ENCODE peak calls at places on chromosome 1, in nine cellular contexts. One of them, this sample, is unnamed.

GRCh38 chr1:175976865-175977642 is 230.0 kb downstream of the COP1 start:
- DNase-seq in MV-4-11: no peak
- DNase-seq in GM12892: no peak
- DNase-seq in cardiac septum: no peak
- DNase-seq in fibroblast of the aortic adventitia: peak
- DNase-seq in T-cell: no peak
- DNase-seq in M059J: peak
- DNase-seq in WERI-Rb-1: no peak
- DNase-seq in T-helper 2 cell: no peak
- DNase-seq in this sample: no peak

GRCh38 chr1:93584238-93585003 is 97.2 kb downstream of the BCAR3 start:
- DNase-seq in fibroblast of the aortic adventitia: peak
- DNase-seq in MV-4-11: no peak
- DNase-seq in WERI-Rb-1: no peak
- DNase-seq in cardiac septum: no peak
- DNase-seq in GM12892: no peak
- DNase-seq in T-helper 2 cell: no peak
- DNase-seq in T-cell: no peak
- DNase-seq in M059J: no peak
- DNase-seq in this sample: no peak

GRCh38 chr1:227774051-227774720 is 39.0 kb downstream of the SNAP47 start:
- DNase-seq in MV-4-11: no peak
- DNase-seq in T-helper 2 cell: no peak
- DNase-seq in fibroblast of the aortic adventitia: no peak
- DNase-seq in M059J: no peak
- DNase-seq in cardiac septum: no peak
- DNase-seq in GM12892: no peak
- DNase-seq in T-cell: peak
- DNase-seq in WERI-Rb-1: no peak
- DNase-seq in this sample: no peak

GRCh38 chr1:53203466-53203865 is 6.8 kb downstream of the CPT2 start:
- DNase-seq in M059J: no peak
- DNase-seq in MV-4-11: no peak
- DNase-seq in fibroblast of the aortic adventitia: no peak
- DNase-seq in cardiac septum: no peak
- DNase-seq in GM12892: no peak
- DNase-seq in T-helper 2 cell: no peak
- DNase-seq in WERI-Rb-1: no peak
- DNase-seq in T-cell: no peak
- DNase-seq in this sample: no peak

GRCh38 chr1:205843031-205843859 is 6.7 kb downstream of the PM20D1 start:
- DNase-seq in M059J: no peak
- DNase-seq in T-cell: no peak
- DNase-seq in fibroblast of the aortic adventitia: no peak
- DNase-seq in WERI-Rb-1: no peak
- DNase-seq in GM12892: no peak
- DNase-seq in MV-4-11: no peak
- DNase-seq in T-helper 2 cell: no peak
- DNase-seq in cardiac septum: no peak
- DNase-seq in this sample: no peak

GRCh38 chr1:51928896-51929295 is 50.4 kb upstream of the NRDC start:
- DNase-seq in T-cell: no peak
- DNase-seq in T-helper 2 cell: no peak
- DNase-seq in MV-4-11: no peak
- DNase-seq in WERI-Rb-1: no peak
- DNase-seq in fibroblast of the aortic adventitia: no peak
- DNase-seq in GM12892: no peak
- DNase-seq in M059J: peak
- DNase-seq in cardiac septum: no peak
- DNase-seq in this sample: no peak

GRCh38 chr1:167697667-167698141 is 24.1 kb upstream of the MPZL1 start:
- DNase-seq in GM12892: no peak
- DNase-seq in cardiac septum: peak
- DNase-seq in T-helper 2 cell: no peak
- DNase-seq in fibroblast of the aortic adventitia: no peak
- DNase-seq in MV-4-11: peak
- DNase-seq in T-cell: no peak
- DNase-seq in WERI-Rb-1: no peak
- DNase-seq in M059J: no peak
- DNase-seq in this sample: no peak

GRCh38 chr1:150309758-150310495 is 11.4 kb upstream of the PRPF3 start:
- DNase-seq in T-helper 2 cell: no peak
- DNase-seq in fibroblast of the aortic adventitia: no peak
- DNase-seq in cardiac septum: no peak
- DNase-seq in GM12892: no peak
- DNase-seq in MV-4-11: no peak
- DNase-seq in M059J: no peak
- DNase-seq in T-cell: no peak
- DNase-seq in WERI-Rb-1: no peak
- DNase-seq in this sample: no peak

GRCh38 chr1:237108299-237109040 is 66.5 kb downstream of the RYR2 start:
- DNase-seq in T-helper 2 cell: no peak
- DNase-seq in T-cell: no peak
- DNase-seq in fibroblast of the aortic adventitia: no peak
- DNase-seq in M059J: no peak
- DNase-seq in MV-4-11: no peak
- DNase-seq in GM12892: no peak
- DNase-seq in WERI-Rb-1: no peak
- DNase-seq in cardiac septum: no peak
- DNase-seq in this sample: no peak

GRCh38 chr1:193700710-193701355 is 514.4 kb upstream of the B3GALT2 start:
- DNase-seq in T-cell: no peak
- DNase-seq in M059J: peak
- DNase-seq in T-helper 2 cell: no peak
- DNase-seq in fibroblast of the aortic adventitia: peak
- DNase-seq in GM12892: no peak
- DNase-seq in WERI-Rb-1: no peak
- DNase-seq in MV-4-11: no peak
- DNase-seq in cardiac septum: no peak
- DNase-seq in this sample: no peak

GRCh38 chr1:9164919-9165318 is 36.0 kb upstream of the GPR157 start:
- DNase-seq in fibroblast of the aortic adventitia: no peak
- DNase-seq in GM12892: no peak
- DNase-seq in T-cell: no peak
- DNase-seq in WERI-Rb-1: no peak
- DNase-seq in MV-4-11: no peak
- DNase-seq in M059J: no peak
- DNase-seq in T-helper 2 cell: no peak
- DNase-seq in cardiac septum: no peak
- DNase-seq in this sample: no peak

GRCh38 chr1:62466982-62467532 is 30.2 kb downstream of the USP1 start:
- DNase-seq in WERI-Rb-1: no peak
- DNase-seq in M059J: peak
- DNase-seq in T-cell: no peak
- DNase-seq in GM12892: no peak
- DNase-seq in fibroblast of the aortic adventitia: peak
- DNase-seq in cardiac septum: no peak
- DNase-seq in MV-4-11: no peak
- DNase-seq in T-helper 2 cell: no peak
- DNase-seq in this sample: no peak

GRCh38 chr1:6198646-6199297 is 623 bp downstream of the RPL22 start:
- DNase-seq in cardiac septum: no peak
- DNase-seq in T-cell: no peak
- DNase-seq in T-helper 2 cell: no peak
- DNase-seq in GM12892: no peak
- DNase-seq in fibroblast of the aortic adventitia: no peak
- DNase-seq in MV-4-11: no peak
- DNase-seq in WERI-Rb-1: no peak
- DNase-seq in M059J: no peak
- DNase-seq in this sample: no peak

GRCh38 chr1:197649188-197649587 is 126.1 kb downstream of the DENND1B start:
- DNase-seq in T-helper 2 cell: no peak
- DNase-seq in fibroblast of the aortic adventitia: no peak
- DNase-seq in MV-4-11: no peak
- DNase-seq in T-cell: no peak
- DNase-seq in GM12892: no peak
- DNase-seq in WERI-Rb-1: no peak
- DNase-seq in cardiac septum: no peak
- DNase-seq in M059J: no peak
- DNase-seq in this sample: no peak

GRCh38 chr1:61244114-61244513 is 161.8 kb downstream of the NFIA start:
- DNase-seq in GM12892: no peak
- DNase-seq in fibroblast of the aortic adventitia: peak
- DNase-seq in MV-4-11: no peak
- DNase-seq in T-cell: no peak
- DNase-seq in M059J: peak
- DNase-seq in T-helper 2 cell: no peak
- DNase-seq in WERI-Rb-1: no peak
- DNase-seq in cardiac septum: no peak
- DNase-seq in this sample: no peak

GRCh38 chr1:229431270-229432115 is 2.4 kb downstream of the ACTA1 start:
- DNase-seq in MV-4-11: no peak
- DNase-seq in M059J: no peak
- DNase-seq in GM12892: no peak
- DNase-seq in WERI-Rb-1: no peak
- DNase-seq in T-helper 2 cell: no peak
- DNase-seq in fibroblast of the aortic adventitia: no peak
- DNase-seq in T-cell: no peak
- DNase-seq in cardiac septum: no peak
- DNase-seq in this sample: no peak

GRCh38 chr1:239387304-239388231 is 1.2 kb downstream of the CHRM3 start:
- DNase-seq in WERI-Rb-1: peak
- DNase-seq in GM12892: no peak
- DNase-seq in fibroblast of the aortic adventitia: no peak
- DNase-seq in M059J: no peak
- DNase-seq in T-helper 2 cell: no peak
- DNase-seq in cardiac septum: no peak
- DNase-seq in MV-4-11: no peak
- DNase-seq in T-cell: no peak
- DNase-seq in this sample: no peak

GRCh38 chr1:33300673-33301072 is 20.2 kb downstream of the A3GALT2 start:
- DNase-seq in GM12892: no peak
- DNase-seq in cardiac septum: no peak
- DNase-seq in fibroblast of the aortic adventitia: peak
- DNase-seq in MV-4-11: no peak
- DNase-seq in M059J: peak
- DNase-seq in WERI-Rb-1: no peak
- DNase-seq in T-cell: no peak
- DNase-seq in T-helper 2 cell: no peak
- DNase-seq in this sample: no peak

GRCh38 chr1:18948913-18949688 is 7.4 kb downstream of the IFFO2 start:
- DNase-seq in T-cell: no peak
- DNase-seq in GM12892: no peak
- DNase-seq in MV-4-11: no peak
- DNase-seq in cardiac septum: no peak
- DNase-seq in WERI-Rb-1: no peak
- DNase-seq in fibroblast of the aortic adventitia: peak
- DNase-seq in M059J: peak
- DNase-seq in T-helper 2 cell: no peak
- DNase-seq in this sample: no peak

GRCh38 chr1:59266180-59266926 is 30.5 kb upstream of the FGGY start:
- DNase-seq in fibroblast of the aortic adventitia: no peak
- DNase-seq in GM12892: no peak
- DNase-seq in MV-4-11: peak
- DNase-seq in WERI-Rb-1: no peak
- DNase-seq in M059J: no peak
- DNase-seq in cardiac septum: no peak
- DNase-seq in T-cell: no peak
- DNase-seq in T-helper 2 cell: no peak
- DNase-seq in this sample: no peak

GRCh38 chr1:171212607-171213347 is 27.7 kb downstream of the FMO2 start:
- DNase-seq in fibroblast of the aortic adventitia: no peak
- DNase-seq in MV-4-11: peak
- DNase-seq in M059J: no peak
- DNase-seq in T-cell: no peak
- DNase-seq in GM12892: no peak
- DNase-seq in cardiac septum: no peak
- DNase-seq in T-helper 2 cell: no peak
- DNase-seq in WERI-Rb-1: no peak
- DNase-seq in this sample: no peak

GRCh38 chr1:240235521-240236288 is 144.0 kb downstream of the FMN2 start:
- DNase-seq in MV-4-11: no peak
- DNase-seq in WERI-Rb-1: no peak
- DNase-seq in GM12892: no peak
- DNase-seq in M059J: no peak
- DNase-seq in T-helper 2 cell: no peak
- DNase-seq in T-cell: no peak
- DNase-seq in fibroblast of the aortic adventitia: peak
- DNase-seq in cardiac septum: no peak
- DNase-seq in this sample: no peak

GRCh38 chr1:54278941-54279422 is 79.0 kb downstream of the MRPL37 start:
- DNase-seq in M059J: peak
- DNase-seq in WERI-Rb-1: no peak
- DNase-seq in GM12892: no peak
- DNase-seq in T-cell: no peak
- DNase-seq in T-helper 2 cell: no peak
- DNase-seq in MV-4-11: no peak
- DNase-seq in fibroblast of the aortic adventitia: peak
- DNase-seq in cardiac septum: no peak
- DNase-seq in this sample: no peak

GRCh38 chr1:17616731-17617279 is 77.3 kb downstream of the ARHGEF10L start:
- DNase-seq in fibroblast of the aortic adventitia: no peak
- DNase-seq in M059J: no peak
- DNase-seq in T-cell: no peak
- DNase-seq in WERI-Rb-1: no peak
- DNase-seq in MV-4-11: no peak
- DNase-seq in cardiac septum: no peak
- DNase-seq in GM12892: no peak
- DNase-seq in T-helper 2 cell: no peak
- DNase-seq in this sample: no peak

GRCh38 chr1:87757700-87758099 is 429.0 kb downstream of the LMO4 start:
- DNase-seq in T-cell: no peak
- DNase-seq in WERI-Rb-1: no peak
- DNase-seq in fibroblast of the aortic adventitia: no peak
- DNase-seq in GM12892: no peak
- DNase-seq in M059J: peak
- DNase-seq in cardiac septum: no peak
- DNase-seq in T-helper 2 cell: no peak
- DNase-seq in MV-4-11: no peak
- DNase-seq in this sample: no peak

GRCh38 chr1:22978299-22978698 is 5.6 kb upstream of the LACTBL1 start:
- DNase-seq in T-cell: no peak
- DNase-seq in cardiac septum: no peak
- DNase-seq in M059J: peak
- DNase-seq in MV-4-11: no peak
- DNase-seq in T-helper 2 cell: no peak
- DNase-seq in GM12892: no peak
- DNase-seq in fibroblast of the aortic adventitia: peak
- DNase-seq in WERI-Rb-1: no peak
- DNase-seq in this sample: no peak

GRCh38 chr1:100746542-100746932 is 27.0 kb downstream of the VCAM1 start:
- DNase-seq in M059J: no peak
- DNase-seq in T-cell: no peak
- DNase-seq in cardiac septum: no peak
- DNase-seq in MV-4-11: no peak
- DNase-seq in T-helper 2 cell: no peak
- DNase-seq in WERI-Rb-1: no peak
- DNase-seq in GM12892: no peak
- DNase-seq in fibroblast of the aortic adventitia: no peak
- DNase-seq in this sample: no peak

GRCh38 chr1:25432749-25433388 is 2.2 kb downstream of the MACO1 start:
- DNase-seq in MV-4-11: no peak
- DNase-seq in M059J: no peak
- DNase-seq in T-cell: no peak
- DNase-seq in T-helper 2 cell: no peak
- DNase-seq in WERI-Rb-1: no peak
- DNase-seq in cardiac septum: no peak
- DNase-seq in fibroblast of the aortic adventitia: no peak
- DNase-seq in GM12892: no peak
- DNase-seq in this sample: no peak

GRCh38 chr1:183490932-183491331 is 18.6 kb downstream of the SMG7 start:
- DNase-seq in M059J: no peak
- DNase-seq in T-cell: no peak
- DNase-seq in WERI-Rb-1: no peak
- DNase-seq in fibroblast of the aortic adventitia: no peak
- DNase-seq in GM12892: no peak
- DNase-seq in cardiac septum: no peak
- DNase-seq in MV-4-11: no peak
- DNase-seq in T-helper 2 cell: no peak
- DNase-seq in this sample: no peak

GRCh38 chr1:195439661-195440060 is 1168.6 kb downstream of the KCNT2 start:
- DNase-seq in cardiac septum: no peak
- DNase-seq in M059J: no peak
- DNase-seq in WERI-Rb-1: no peak
- DNase-seq in T-helper 2 cell: no peak
- DNase-seq in T-cell: no peak
- DNase-seq in fibroblast of the aortic adventitia: no peak
- DNase-seq in GM12892: no peak
- DNase-seq in MV-4-11: no peak
- DNase-seq in this sample: no peak